ENCODE peak calls at places on chromosomes 5 and 9, in five cellular contexts. One of them, this sample, is unnamed.

GRCh38 chr9:107397076-107398049 is 92.2 kb downstream of the KLF4 start:
- DNase-seq in progenitor cell of endocrine pancreas: no peak
- DNase-seq in AG04450: no peak
- DNase-seq in GM13977: no peak
- DNase-seq in tibial artery: no peak
- DNase-seq in this sample: no peak

GRCh38 chr5:177419045-177419444 is 7.4 kb upstream of the GRK6 start:
- DNase-seq in progenitor cell of endocrine pancreas: no peak
- DNase-seq in AG04450: peak
- DNase-seq in GM13977: no peak
- DNase-seq in tibial artery: no peak
- DNase-seq in this sample: no peak

GRCh38 chr9:3954950-3955670 is 344.8 kb downstream of the GLIS3 start:
- DNase-seq in progenitor cell of endocrine pancreas: no peak
- DNase-seq in AG04450: no peak
- DNase-seq in GM13977: no peak
- DNase-seq in tibial artery: no peak
- DNase-seq in this sample: peak

GRCh38 chr9:694499-695154 is 146.9 kb upstream of the DMRT1 start:
- DNase-seq in progenitor cell of endocrine pancreas: no peak
- DNase-seq in AG04450: peak
- DNase-seq in GM13977: no peak
- DNase-seq in tibial artery: no peak
- DNase-seq in this sample: no peak

GRCh38 chr5:181217111-181217804 is 5.8 kb upstream of the TRIM41 start:
- DNase-seq in progenitor cell of endocrine pancreas: peak
- DNase-seq in AG04450: no peak
- DNase-seq in GM13977: no peak
- DNase-seq in tibial artery: peak
- DNase-seq in this sample: peak

GRCh38 chr9:100449420-100449819 is 22.5 kb downstream of the MSANTD3 start:
- DNase-seq in progenitor cell of endocrine pancreas: no peak
- DNase-seq in AG04450: no peak
- DNase-seq in GM13977: peak
- DNase-seq in tibial artery: no peak
- DNase-seq in this sample: no peak

GRCh38 chr9:90141723-90142122 is 500.9 kb downstream of the DIRAS2 start:
- DNase-seq in progenitor cell of endocrine pancreas: no peak
- DNase-seq in AG04450: no peak
- DNase-seq in GM13977: peak
- DNase-seq in tibial artery: no peak
- DNase-seq in this sample: no peak

GRCh38 chr9:93902051-93902779 is 52.9 kb downstream of the BARX1 start:
- DNase-seq in progenitor cell of endocrine pancreas: peak
- DNase-seq in AG04450: no peak
- DNase-seq in GM13977: no peak
- DNase-seq in tibial artery: peak
- DNase-seq in this sample: no peak

GRCh38 chr5:77347435-77348098 is 137.1 kb downstream of the PDE8B start:
- DNase-seq in progenitor cell of endocrine pancreas: no peak
- DNase-seq in AG04450: no peak
- DNase-seq in GM13977: no peak
- DNase-seq in tibial artery: no peak
- DNase-seq in this sample: no peak

GRCh38 chr9:29798599-29798998 is 2225.3 kb upstream of the C9orf72 start:
- DNase-seq in progenitor cell of endocrine pancreas: no peak
- DNase-seq in AG04450: no peak
- DNase-seq in GM13977: no peak
- DNase-seq in tibial artery: no peak
- DNase-seq in this sample: no peak

GRCh38 chr5:53200309-53200708 is 90.8 kb upstream of the MOCS2 start:
- DNase-seq in progenitor cell of endocrine pancreas: no peak
- DNase-seq in AG04450: no peak
- DNase-seq in GM13977: no peak
- DNase-seq in tibial artery: no peak
- DNase-seq in this sample: no peak

GRCh38 chr5:53206562-53206961 is 97.0 kb upstream of the MOCS2 start:
- DNase-seq in progenitor cell of endocrine pancreas: no peak
- DNase-seq in AG04450: no peak
- DNase-seq in GM13977: no peak
- DNase-seq in tibial artery: no peak
- DNase-seq in this sample: no peak

GRCh38 chr5:53199882-53200281 is 90.3 kb upstream of the MOCS2 start:
- DNase-seq in progenitor cell of endocrine pancreas: no peak
- DNase-seq in AG04450: no peak
- DNase-seq in GM13977: no peak
- DNase-seq in tibial artery: no peak
- DNase-seq in this sample: no peak

GRCh38 chr5:53201746-53202145 is 92.2 kb upstream of the MOCS2 start:
- DNase-seq in progenitor cell of endocrine pancreas: no peak
- DNase-seq in AG04450: no peak
- DNase-seq in GM13977: no peak
- DNase-seq in tibial artery: no peak
- DNase-seq in this sample: peak
- TF ChIP-seq CTCF in progenitor cell of endocrine pancreas: no peak
- TF ChIP-seq CTCF in AG04450: peak
- TF ChIP-seq CTCF in GM13977: peak
- TF ChIP-seq CTCF in tibial artery: no peak
- TF ChIP-seq CTCF in this sample: peak

GRCh38 chr9:75197521-75197920 is 109.2 kb downstream of the OSTF1 start:
- DNase-seq in progenitor cell of endocrine pancreas: no peak
- DNase-seq in AG04450: no peak
- DNase-seq in GM13977: no peak
- DNase-seq in tibial artery: no peak
- DNase-seq in this sample: no peak

GRCh38 chr9:75201480-75202209 is 113.3 kb downstream of the OSTF1 start:
- DNase-seq in progenitor cell of endocrine pancreas: no peak
- DNase-seq in AG04450: no peak
- DNase-seq in GM13977: no peak
- DNase-seq in tibial artery: no peak
- DNase-seq in this sample: no peak

GRCh38 chr9:75200892-75201470 is 112.7 kb downstream of the OSTF1 start:
- DNase-seq in progenitor cell of endocrine pancreas: no peak
- DNase-seq in AG04450: no peak
- DNase-seq in GM13977: peak
- DNase-seq in tibial artery: no peak
- DNase-seq in this sample: peak

DNA sequence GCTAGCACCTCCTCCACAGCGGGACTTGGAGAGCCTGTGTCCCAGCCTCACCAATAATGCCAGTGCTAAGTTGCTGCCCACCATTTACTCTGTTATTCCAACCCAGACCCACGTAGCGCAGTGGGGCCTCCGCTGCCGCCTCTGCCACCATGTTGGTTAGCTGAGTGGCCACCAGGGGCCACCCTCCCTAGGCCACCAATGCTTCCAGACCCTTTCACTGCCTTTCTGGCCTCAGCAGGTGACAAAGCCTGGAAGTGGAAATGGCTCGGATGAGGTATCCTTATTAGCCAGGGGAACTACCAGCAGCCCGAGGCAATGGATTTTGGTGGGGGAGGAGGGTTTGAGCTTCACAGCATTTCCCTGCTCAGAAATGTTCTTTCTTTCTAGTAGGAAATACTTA is 110.1 kb downstream of the OSTF1 start:
- DNase-seq in progenitor cell of endocrine pancreas: no peak
- DNase-seq in AG04450: no peak
- DNase-seq in GM13977: no peak
- DNase-seq in tibial artery: no peak
- DNase-seq in this sample: no peak
- TF ChIP-seq CTCF in progenitor cell of endocrine pancreas: peak
- TF ChIP-seq CTCF in AG04450: peak
- TF ChIP-seq CTCF in GM13977: peak
- TF ChIP-seq CTCF in tibial artery: no peak
- TF ChIP-seq CTCF in this sample: no peak

GRCh38 chr5:78476795-78477194 is 116.4 kb downstream of the SCAMP1 start:
- DNase-seq in progenitor cell of endocrine pancreas: no peak
- DNase-seq in AG04450: no peak
- DNase-seq in GM13977: no peak
- DNase-seq in tibial artery: no peak
- DNase-seq in this sample: no peak

GRCh38 chr5:78467744-78468357 is 107.4 kb downstream of the SCAMP1 start:
- DNase-seq in progenitor cell of endocrine pancreas: no peak
- DNase-seq in AG04450: peak
- DNase-seq in GM13977: peak
- DNase-seq in tibial artery: no peak
- DNase-seq in this sample: no peak

GRCh38 chr5:78475370-78475769 is 115.0 kb downstream of the SCAMP1 start:
- DNase-seq in progenitor cell of endocrine pancreas: no peak
- DNase-seq in AG04450: no peak
- DNase-seq in GM13977: no peak
- DNase-seq in tibial artery: no peak
- DNase-seq in this sample: no peak

GRCh38 chr5:78473747-78474146 is 113.3 kb downstream of the SCAMP1 start:
- DNase-seq in progenitor cell of endocrine pancreas: no peak
- DNase-seq in AG04450: no peak
- DNase-seq in GM13977: no peak
- DNase-seq in tibial artery: no peak
- DNase-seq in this sample: no peak

GRCh38 chr5:78472469-78473106 is 112.2 kb downstream of the SCAMP1 start:
- DNase-seq in progenitor cell of endocrine pancreas: no peak
- DNase-seq in AG04450: no peak
- DNase-seq in GM13977: no peak
- DNase-seq in tibial artery: no peak
- DNase-seq in this sample: no peak
- TF ChIP-seq CTCF in progenitor cell of endocrine pancreas: no peak
- TF ChIP-seq CTCF in AG04450: peak
- TF ChIP-seq CTCF in GM13977: peak
- TF ChIP-seq CTCF in tibial artery: no peak
- TF ChIP-seq CTCF in this sample: no peak

DNA sequence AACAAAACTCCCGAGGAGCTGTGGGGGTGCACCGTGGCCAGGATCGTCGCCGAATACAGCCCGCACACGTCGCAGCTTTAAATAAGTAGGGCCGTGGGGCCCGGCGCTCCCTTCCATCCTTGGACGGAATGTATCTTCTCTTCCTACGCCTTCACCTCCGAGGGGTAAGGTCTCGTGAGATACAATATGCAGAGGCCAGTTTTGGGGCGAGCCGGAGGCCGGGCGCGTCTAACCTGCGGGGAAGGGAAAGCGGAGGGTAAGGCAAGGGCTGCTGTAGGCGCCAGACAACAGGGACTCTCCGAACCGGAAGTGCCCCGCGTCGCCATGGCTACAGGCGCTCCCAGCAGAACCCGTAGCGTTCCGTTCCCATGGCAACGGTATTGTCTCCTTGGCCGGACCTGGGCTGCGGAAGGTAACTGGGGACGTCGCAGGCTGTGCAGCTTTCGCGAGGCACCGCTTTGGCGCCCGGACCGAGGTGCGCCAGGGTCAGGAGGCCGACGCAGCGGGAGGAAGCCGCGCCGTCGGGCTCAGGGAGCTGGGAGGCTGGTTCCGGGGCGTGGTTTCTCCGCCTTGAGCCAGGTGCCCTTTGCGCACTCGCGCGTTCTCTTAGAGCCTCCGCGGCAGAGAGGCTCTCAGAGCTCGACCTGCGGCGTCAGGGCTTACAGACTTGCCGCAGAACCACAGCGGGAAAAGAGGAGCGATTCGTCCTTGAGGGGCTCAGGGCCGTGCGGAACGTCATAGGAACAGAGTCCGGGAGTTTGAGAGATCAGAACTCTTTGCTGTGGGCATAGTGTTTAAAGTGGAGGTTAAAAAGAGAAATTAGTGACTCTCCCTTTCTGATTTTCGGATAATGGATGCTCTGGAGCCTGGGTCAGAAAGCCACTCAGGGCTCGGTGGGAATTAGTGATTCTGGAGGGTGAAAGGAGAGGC is at the start of gene TTC23L:
- DNase-seq in progenitor cell of endocrine pancreas: peak
- DNase-seq in AG04450: peak
- DNase-seq in GM13977: peak
- DNase-seq in tibial artery: peak
- DNase-seq in this sample: peak
- TF ChIP-seq CTCF in progenitor cell of endocrine pancreas: no peak
- TF ChIP-seq CTCF in AG04450: no peak
- TF ChIP-seq CTCF in GM13977: no peak
- TF ChIP-seq CTCF in tibial artery: no peak
- TF ChIP-seq CTCF in this sample: no peak

DNA sequence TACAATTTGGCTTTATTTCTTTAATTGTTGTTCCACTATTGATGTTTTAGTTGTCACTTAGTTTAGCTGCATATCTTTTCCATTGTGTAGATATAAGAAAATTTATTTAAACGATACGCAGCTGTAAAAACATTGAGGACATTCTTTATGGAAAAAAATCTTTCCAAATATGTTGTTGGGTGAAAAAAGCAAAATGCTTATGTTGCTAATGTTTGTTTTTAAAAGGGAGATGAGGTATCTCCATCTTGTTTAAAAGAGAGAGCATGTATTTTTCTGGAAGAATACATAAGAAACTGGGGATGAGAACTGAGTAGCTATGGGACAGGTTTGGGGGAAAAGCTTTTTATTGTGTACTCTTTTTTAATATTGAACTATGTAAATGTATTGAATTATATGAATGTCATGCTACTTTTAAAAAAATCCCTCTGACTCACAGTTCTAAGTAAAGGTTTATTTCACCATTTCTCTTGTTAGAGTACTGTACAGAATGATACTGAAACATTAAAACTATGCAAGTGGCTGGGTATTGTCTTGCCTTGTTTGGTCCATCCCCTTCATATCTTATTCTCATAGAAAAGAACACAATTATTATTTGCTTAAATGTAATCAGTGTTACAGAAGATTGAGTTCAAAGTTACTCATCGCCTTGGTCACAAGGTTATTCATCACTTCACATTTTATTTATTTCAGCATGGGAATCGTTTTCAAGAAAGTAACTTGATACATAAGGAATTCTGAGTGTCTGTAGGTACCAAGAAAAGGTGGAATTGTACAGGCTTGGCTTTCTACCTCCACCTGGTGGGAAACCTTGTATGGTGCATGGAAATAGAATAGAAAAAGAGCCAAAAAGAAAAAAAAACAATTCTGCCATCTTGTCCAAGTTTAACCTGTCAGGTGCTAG is 85.8 kb downstream of the RIC1 start:
- DNase-seq in progenitor cell of endocrine pancreas: no peak
- DNase-seq in AG04450: no peak
- DNase-seq in GM13977: no peak
- DNase-seq in tibial artery: no peak
- DNase-seq in this sample: no peak
- TF ChIP-seq CTCF in progenitor cell of endocrine pancreas: peak
- TF ChIP-seq CTCF in AG04450: peak
- TF ChIP-seq CTCF in GM13977: peak
- TF ChIP-seq CTCF in tibial artery: no peak
- TF ChIP-seq CTCF in this sample: no peak

GRCh38 chr5:173327948-173328895 is at the start of gene STC2:
- DNase-seq in progenitor cell of endocrine pancreas: peak
- DNase-seq in AG04450: no peak
- DNase-seq in GM13977: peak
- DNase-seq in tibial artery: peak
- DNase-seq in this sample: peak
- TF ChIP-seq CTCF in progenitor cell of endocrine pancreas: no peak
- TF ChIP-seq CTCF in AG04450: peak
- TF ChIP-seq CTCF in GM13977: no peak
- TF ChIP-seq CTCF in tibial artery: no peak
- TF ChIP-seq CTCF in this sample: no peak

GRCh38 chr5:150562832-150563231 is 54.9 kb downstream of the NDST1 start:
- DNase-seq in progenitor cell of endocrine pancreas: no peak
- DNase-seq in AG04450: no peak
- DNase-seq in GM13977: no peak
- DNase-seq in tibial artery: no peak
- DNase-seq in this sample: peak
- TF ChIP-seq CTCF in progenitor cell of endocrine pancreas: peak
- TF ChIP-seq CTCF in AG04450: peak
- TF ChIP-seq CTCF in GM13977: peak
- TF ChIP-seq CTCF in tibial artery: peak
- TF ChIP-seq CTCF in this sample: peak

This sample was measured in activated CD8-positive, alpha-beta T cell treated with anti-CD3 and anti-CD28 coated beads for 36 hours.